ENCODE peak calls at places on chromosomes 1 and 21, in seven cellular contexts. U is NCI-H2171; B is D341Med; J is H4; F is stimulated activated CD8-positive, alpha-beta memory T cell treated with anti-CD3 and anti-CD28 coated beads, Interleukin-7, amount 100 ng/mL, for 1 hour; T is AG09319; X is amniotic stem cell. Y is an unnamed sample.
A peak's percentile ranks its signal among the peaks of the same experiment; 100 is the strongest.

GRCh38 chr1:200774735-200775449 is 36.2 kb downstream of the CAMSAP2 start:
- DNase-seq in U (no peak), B (no peak), J (no peak), F (no peak), T (no peak), X (no peak), Y (no peak)

GRCh38 chr1:236141447-236142357 is 637 bp upstream of the GPR137B start:
- DNase-seq in U (peak; percentile 75), B (peak; percentile 82), J (peak; percentile 31), F (no peak), T (no peak), X (no peak), Y (peak; percentile 64)

GRCh38 chr1:59122527-59122926 is 174.4 kb upstream of the FGGY start:
- DNase-seq in U (no peak), B (no peak), J (no peak), F (no peak), T (no peak), X (no peak), Y (no peak)

GRCh38 chr1:151916959-151917358 is 7.6 kb upstream of the THEM4 start:
- DNase-seq in U (no peak), B (no peak), J (no peak), F (no peak), T (no peak), X (no peak), Y (no peak)

GRCh38 chr21:45154511-45155508 is 80.4 kb downstream of the ADARB1 start:
- DNase-seq in U (peak; percentile 26), B (no peak), J (peak; percentile 42), F (no peak), T (no peak), X (no peak), Y (no peak)

GRCh38 chr1:229227298-229227919 is 43.5 kb upstream of the RAB4A start:
- DNase-seq in U (peak; percentile 33), B (peak; percentile 90), J (peak; percentile 47), F (peak; percentile 71), T (no peak), X (peak; percentile 43), Y (peak; percentile 32)

GRCh38 chr1:186155594-186155993 is 219.5 kb downstream of the TPR start:
- DNase-seq in U (no peak), B (peak; percentile 42), J (peak; percentile 45), F (no peak), T (peak; percentile 40), X (peak; percentile 50), Y (peak; percentile 16)

GRCh38 chr1:56710646-56711045 is 65.5 kb downstream of the PRKAA2 start:
- DNase-seq in U (no peak), B (no peak), J (peak; percentile 21), F (no peak), T (peak; percentile 4), X (no peak), Y (no peak)

GRCh38 chr1:240171907-240172306 is 80.2 kb downstream of the FMN2 start:
- DNase-seq in U (no peak), B (no peak), J (no peak), F (no peak), T (no peak), X (no peak), Y (no peak)

GRCh38 chr1:162672678-162673259 is 40.5 kb downstream of the DDR2 start:
- DNase-seq in U (no peak), B (no peak), J (no peak), F (no peak), T (no peak), X (no peak), Y (no peak)

GRCh38 chr1:65830306-65830705 is 37.6 kb downstream of the PDE4B start:
- DNase-seq in U (no peak), B (no peak), J (no peak), F (no peak), T (no peak), X (no peak), Y (no peak)

GRCh38 chr1:32716312-32717126 is 13.9 kb upstream of the SYNC start:
- DNase-seq in U (peak; percentile 90), B (peak; percentile 69), J (peak; percentile 48), F (peak; percentile 9), T (no peak), X (no peak), Y (peak; percentile 59)

GRCh38 chr1:31764307-31765040 is at the start of gene ADGRB2:
- DNase-seq in U (peak; percentile 35), B (peak; percentile 86), J (no peak), F (no peak), T (no peak), X (no peak), Y (no peak)

GRCh38 chr1:109788695-109789521 is 25.2 kb upstream of the EPS8L3 start:
- DNase-seq in U (no peak), B (no peak), J (no peak), F (no peak), T (no peak), X (no peak), Y (no peak)

GRCh38 chr1:211935448-211935970 is 99.8 kb downstream of the INTS7 start:
- DNase-seq in U (no peak), B (no peak), J (no peak), F (no peak), T (no peak), X (no peak), Y (peak; percentile 78)

GRCh38 chr1:100299521-100300222 is 33.7 kb downstream of the RTCA start:
- DNase-seq in U (no peak), B (no peak), J (no peak), F (no peak), T (no peak), X (no peak), Y (no peak)

GRCh38 chr1:46764406-46764805 is 34.4 kb upstream of the CYP4B1 start:
- DNase-seq in U (no peak), B (no peak), J (no peak), F (no peak), T (no peak), X (no peak), Y (no peak)